ENCODE peak calls at places on chromosome 13, in ten cellular contexts. P, T, N, R, D, B, H, S, O and F are unnamed samples.

GRCh38 chr13:98004107-98004506 is 50.6 kb downstream of the IPO5 start:
- DNase-seq in S (no peak), B (no peak), N (no peak), R (peak), P (no peak), D (no peak), H (no peak), T (no peak), O (no peak), F (no peak)

GRCh38 chr13:80341771-80342271 is 895 bp upstream of the SPRY2 start:
- DNase-seq in R (peak), N (no peak), P (peak), B (no peak), O (peak), D (peak), H (no peak), S (no peak), T (peak), F (peak)

GRCh38 chr13:94169783-94170513 is 309.5 kb downstream of the DCT start:
- DNase-seq in O (no peak), H (no peak), D (no peak), B (no peak), P (no peak), R (no peak), S (no peak), N (no peak), T (no peak), F (no peak)

GRCh38 chr13:26946675-26947342 is 186.2 kb upstream of the GPR12 start:
- DNase-seq in S (no peak), T (peak), O (no peak), D (no peak), R (peak), B (no peak), H (no peak), P (no peak), N (peak), F (peak)

GRCh38 chr13:45242070-45242469 is 41.2 kb upstream of the KCTD4 start:
- DNase-seq in D (no peak), O (no peak), H (no peak), P (no peak), R (peak), N (no peak), T (no peak), S (no peak), B (no peak), F (no peak)

GRCh38 chr13:45681101-45681500 is 21.0 kb upstream of the CBY2 start:
- DNase-seq in O (no peak), S (no peak), P (no peak), T (no peak), B (no peak), H (no peak), N (no peak), D (no peak), R (no peak), F (no peak)

GRCh38 chr13:83085186-83085900 is 796.9 kb downstream of the SLITRK1 start:
- DNase-seq in H (no peak), T (no peak), O (no peak), B (no peak), R (peak), P (no peak), D (no peak), S (no peak), N (no peak), F (no peak)

GRCh38 chr13:48896312-48896711 is 79.4 kb upstream of the FNDC3A start:
- DNase-seq in D (no peak), R (peak), O (no peak), S (no peak), N (no peak), B (no peak), H (no peak), T (no peak), P (no peak), F (no peak)

GRCh38 chr13:52786747-52787146 is 47.1 kb upstream of the CNMD start:
- DNase-seq in T (no peak), N (peak), R (no peak), S (no peak), H (no peak), O (peak), P (no peak), B (no peak), D (no peak), F (no peak)

GRCh38 chr13:81017525-81018152 is 676.7 kb upstream of the SPRY2 start:
- DNase-seq in B (no peak), T (peak), D (no peak), O (no peak), S (no peak), H (no peak), R (peak), N (peak), P (no peak), F (peak)